ENCODE peak calls at places on chromosomes 1 and 21, in eight cellular contexts. One of them, this sample, is unnamed. For H3K4me1, the result is how much of the 10 kb centered on the place peaks cover.

GRCh38 chr1:77085109-77085508 is 134.1 kb downstream of the PIGK start:
- DNase-seq in adrenal gland: no peak
- DNase-seq in heart left ventricle: no peak
- DNase-seq in CD8-positive, alpha-beta T cell: no peak
- DNase-seq in Peyer's patch: no peak
- DNase-seq in endodermal cell: no peak
- DNase-seq in left ventricle myocardium inferior: no peak
- DNase-seq in effector memory CD4-positive, alpha-beta T cell: no peak
- DNase-seq in this sample: peak

GRCh38 chr21:45555557-45556301 is 13.5 kb upstream of the SLC19A1 start:
- DNase-seq in left ventricle myocardium inferior: peak
- DNase-seq in adrenal gland: peak
- DNase-seq in effector memory CD4-positive, alpha-beta T cell: peak
- DNase-seq in endodermal cell: peak
- DNase-seq in heart left ventricle: no peak
- DNase-seq in Peyer's patch: peak
- DNase-seq in CD8-positive, alpha-beta T cell: peak
- DNase-seq in this sample: peak

GRCh38 chr21:44907966-44908364 is 12.7 kb downstream of the ITGB2 start:
- DNase-seq in adrenal gland: peak
- DNase-seq in heart left ventricle: no peak
- DNase-seq in effector memory CD4-positive, alpha-beta T cell: no peak
- DNase-seq in CD8-positive, alpha-beta T cell: no peak
- DNase-seq in Peyer's patch: no peak
- DNase-seq in endodermal cell: no peak
- DNase-seq in left ventricle myocardium inferior: no peak
- DNase-seq in this sample: no peak

GRCh38 chr1:92486251-92487077 is at the start of gene GFI1:
- DNase-seq in endodermal cell: peak
- DNase-seq in Peyer's patch: peak
- DNase-seq in CD8-positive, alpha-beta T cell: peak
- DNase-seq in left ventricle myocardium inferior: peak
- DNase-seq in effector memory CD4-positive, alpha-beta T cell: peak
- DNase-seq in adrenal gland: no peak
- DNase-seq in heart left ventricle: peak
- DNase-seq in this sample: no peak

GRCh38 chr1:182304218-182305016 is 87.2 kb downstream of the GLUL start:
- DNase-seq in CD8-positive, alpha-beta T cell: no peak
- DNase-seq in endodermal cell: no peak
- DNase-seq in heart left ventricle: no peak
- DNase-seq in adrenal gland: no peak
- DNase-seq in effector memory CD4-positive, alpha-beta T cell: no peak
- DNase-seq in left ventricle myocardium inferior: no peak
- DNase-seq in Peyer's patch: no peak
- DNase-seq in this sample: no peak

GRCh38 chr1:101006553-101006952 is 19.0 kb downstream of the DPH5 start:
- DNase-seq in adrenal gland: no peak
- DNase-seq in endodermal cell: no peak
- DNase-seq in heart left ventricle: no peak
- DNase-seq in CD8-positive, alpha-beta T cell: no peak
- DNase-seq in left ventricle myocardium inferior: no peak
- DNase-seq in effector memory CD4-positive, alpha-beta T cell: no peak
- DNase-seq in Peyer's patch: no peak
- DNase-seq in this sample: no peak

GRCh38 chr1:156848461-156849150 is 10.3 kb downstream of the INSRR start:
- DNase-seq in effector memory CD4-positive, alpha-beta T cell: peak
- DNase-seq in CD8-positive, alpha-beta T cell: peak
- DNase-seq in endodermal cell: peak
- DNase-seq in adrenal gland: no peak
- DNase-seq in heart left ventricle: no peak
- DNase-seq in left ventricle myocardium inferior: no peak
- DNase-seq in Peyer's patch: peak
- DNase-seq in this sample: no peak

GRCh38 chr21:16124397-16125130 is 394.8 kb downstream of the USP25 start:
- DNase-seq in Peyer's patch: no peak
- DNase-seq in left ventricle myocardium inferior: no peak
- DNase-seq in heart left ventricle: no peak
- DNase-seq in endodermal cell: no peak
- DNase-seq in effector memory CD4-positive, alpha-beta T cell: no peak
- DNase-seq in adrenal gland: peak
- DNase-seq in CD8-positive, alpha-beta T cell: no peak
- DNase-seq in this sample: no peak

GRCh38 chr1:1759456-1760344 is 18.6 kb downstream of the NADK start:
- DNase-seq in effector memory CD4-positive, alpha-beta T cell: no peak
- DNase-seq in endodermal cell: no peak
- DNase-seq in left ventricle myocardium inferior: no peak
- DNase-seq in adrenal gland: peak
- DNase-seq in CD8-positive, alpha-beta T cell: no peak
- DNase-seq in heart left ventricle: no peak
- DNase-seq in Peyer's patch: no peak
- DNase-seq in this sample: no peak

GRCh38 chr21:42424848-42425602 is 21.3 kb downstream of the UBASH3A start:
- DNase-seq in effector memory CD4-positive, alpha-beta T cell: peak
- DNase-seq in CD8-positive, alpha-beta T cell: peak
- DNase-seq in endodermal cell: no peak
- DNase-seq in Peyer's patch: peak
- DNase-seq in heart left ventricle: no peak
- DNase-seq in adrenal gland: no peak
- DNase-seq in left ventricle myocardium inferior: no peak
- DNase-seq in this sample: no peak

GRCh38 chr1:46535063-46535462 is 16.4 kb downstream of the KNCN start:
- DNase-seq in left ventricle myocardium inferior: no peak
- DNase-seq in effector memory CD4-positive, alpha-beta T cell: no peak
- DNase-seq in Peyer's patch: peak
- DNase-seq in heart left ventricle: no peak
- DNase-seq in CD8-positive, alpha-beta T cell: no peak
- DNase-seq in adrenal gland: peak
- DNase-seq in endodermal cell: peak
- DNase-seq in this sample: peak

GRCh38 chr1:154329152-154329521 is 3.8 kb downstream of the ATP8B2 start:
- DNase-seq in left ventricle myocardium inferior: no peak
- DNase-seq in CD8-positive, alpha-beta T cell: no peak
- DNase-seq in heart left ventricle: no peak
- DNase-seq in Peyer's patch: no peak
- DNase-seq in adrenal gland: no peak
- DNase-seq in effector memory CD4-positive, alpha-beta T cell: no peak
- DNase-seq in endodermal cell: peak
- DNase-seq in this sample: no peak

GRCh38 chr1:9844106-9844505 is 20.3 kb upstream of the CLSTN1 start:
- DNase-seq in adrenal gland: no peak
- DNase-seq in CD8-positive, alpha-beta T cell: no peak
- DNase-seq in effector memory CD4-positive, alpha-beta T cell: no peak
- DNase-seq in heart left ventricle: no peak
- DNase-seq in endodermal cell: peak
- DNase-seq in Peyer's patch: no peak
- DNase-seq in left ventricle myocardium inferior: no peak
- DNase-seq in this sample: no peak

GRCh38 chr1:47189844-47190562 is at the start of gene PDZK1IP1:
- DNase-seq in effector memory CD4-positive, alpha-beta T cell: no peak
- DNase-seq in endodermal cell: peak
- DNase-seq in adrenal gland: peak
- DNase-seq in CD8-positive, alpha-beta T cell: no peak
- DNase-seq in Peyer's patch: peak
- DNase-seq in heart left ventricle: peak
- DNase-seq in left ventricle myocardium inferior: peak
- DNase-seq in this sample: peak

GRCh38 chr1:9321480-9321849 is 28.8 kb downstream of the SPSB1 start:
- DNase-seq in Peyer's patch: no peak
- DNase-seq in effector memory CD4-positive, alpha-beta T cell: no peak
- DNase-seq in left ventricle myocardium inferior: no peak
- DNase-seq in adrenal gland: peak
- DNase-seq in heart left ventricle: no peak
- DNase-seq in CD8-positive, alpha-beta T cell: no peak
- DNase-seq in endodermal cell: no peak
- DNase-seq in this sample: no peak

GRCh38 chr21:45979141-45979631 is 2.4 kb upstream of the COL6A1 start:
- DNase-seq in Peyer's patch: peak
- DNase-seq in heart left ventricle: peak
- DNase-seq in left ventricle myocardium inferior: peak
- DNase-seq in CD8-positive, alpha-beta T cell: no peak
- DNase-seq in effector memory CD4-positive, alpha-beta T cell: no peak
- DNase-seq in endodermal cell: peak
- DNase-seq in adrenal gland: no peak
- DNase-seq in this sample: no peak

GRCh38 chr1:16220101-16220500 is 7.6 kb upstream of the ARHGEF19 start:
- DNase-seq in CD8-positive, alpha-beta T cell: no peak
- DNase-seq in effector memory CD4-positive, alpha-beta T cell: no peak
- DNase-seq in left ventricle myocardium inferior: no peak
- DNase-seq in adrenal gland: no peak
- DNase-seq in Peyer's patch: no peak
- DNase-seq in heart left ventricle: no peak
- DNase-seq in endodermal cell: no peak
- DNase-seq in this sample: no peak

GRCh38 chr1:25864434-25864833 is 5.2 kb upstream of the AUNIP start:
- DNase-seq in CD8-positive, alpha-beta T cell: no peak
- DNase-seq in Peyer's patch: no peak
- DNase-seq in endodermal cell: no peak
- DNase-seq in effector memory CD4-positive, alpha-beta T cell: no peak
- DNase-seq in heart left ventricle: no peak
- DNase-seq in adrenal gland: no peak
- DNase-seq in left ventricle myocardium inferior: no peak
- DNase-seq in this sample: no peak

GRCh38 chr21:45577806-45578801 is 35.9 kb upstream of the SLC19A1 start:
- DNase-seq in heart left ventricle: no peak
- DNase-seq in endodermal cell: peak
- DNase-seq in effector memory CD4-positive, alpha-beta T cell: no peak
- DNase-seq in left ventricle myocardium inferior: peak
- DNase-seq in CD8-positive, alpha-beta T cell: no peak
- DNase-seq in adrenal gland: peak
- DNase-seq in Peyer's patch: peak
- DNase-seq in this sample: no peak

GRCh38 chr1:66332524-66332853 is 201.5 kb upstream of the SGIP1 start:
- DNase-seq in left ventricle myocardium inferior: no peak
- DNase-seq in adrenal gland: no peak
- DNase-seq in effector memory CD4-positive, alpha-beta T cell: no peak
- DNase-seq in heart left ventricle: no peak
- DNase-seq in Peyer's patch: no peak
- DNase-seq in endodermal cell: no peak
- DNase-seq in CD8-positive, alpha-beta T cell: no peak
- DNase-seq in this sample: no peak

GRCh38 chr1:66334311-66334710 is 199.6 kb upstream of the SGIP1 start:
- DNase-seq in Peyer's patch: no peak
- DNase-seq in adrenal gland: no peak
- DNase-seq in effector memory CD4-positive, alpha-beta T cell: no peak
- DNase-seq in endodermal cell: no peak
- DNase-seq in left ventricle myocardium inferior: no peak
- DNase-seq in heart left ventricle: no peak
- DNase-seq in CD8-positive, alpha-beta T cell: no peak
- DNase-seq in this sample: no peak

GRCh38 chr1:66331641-66332523 is 202.1 kb upstream of the SGIP1 start:
- DNase-seq in Peyer's patch: peak
- DNase-seq in left ventricle myocardium inferior: peak
- DNase-seq in endodermal cell: peak
- DNase-seq in adrenal gland: peak
- DNase-seq in effector memory CD4-positive, alpha-beta T cell: peak
- DNase-seq in heart left ventricle: peak
- DNase-seq in CD8-positive, alpha-beta T cell: peak
- DNase-seq in this sample: peak

GRCh38 chr1:66335125-66335524 is 198.8 kb upstream of the SGIP1 start:
- DNase-seq in left ventricle myocardium inferior: no peak
- DNase-seq in effector memory CD4-positive, alpha-beta T cell: no peak
- DNase-seq in CD8-positive, alpha-beta T cell: no peak
- DNase-seq in adrenal gland: no peak
- DNase-seq in Peyer's patch: no peak
- DNase-seq in endodermal cell: no peak
- DNase-seq in heart left ventricle: no peak
- DNase-seq in this sample: no peak

GRCh38 chr1:66333463-66334232 is 200.3 kb upstream of the SGIP1 start:
- DNase-seq in CD8-positive, alpha-beta T cell: no peak
- DNase-seq in endodermal cell: peak
- DNase-seq in effector memory CD4-positive, alpha-beta T cell: no peak
- DNase-seq in Peyer's patch: no peak
- DNase-seq in adrenal gland: peak
- DNase-seq in left ventricle myocardium inferior: peak
- DNase-seq in heart left ventricle: peak
- DNase-seq in this sample: no peak
- H3K4me1 ChIP-seq in CD8-positive, alpha-beta T cell: half or more
- H3K4me1 ChIP-seq in endodermal cell: under half
- H3K4me1 ChIP-seq in effector memory CD4-positive, alpha-beta T cell: under half
- H3K4me1 ChIP-seq in Peyer's patch: under half
- H3K4me1 ChIP-seq in adrenal gland: under half
- H3K4me1 ChIP-seq in left ventricle myocardium inferior: half or more
- H3K4me1 ChIP-seq in heart left ventricle: under half
- H3K4me1 ChIP-seq in this sample: under half

GRCh38 chr1:40050863-40051262 is 10.3 kb downstream of the CAP1 start:
- DNase-seq in effector memory CD4-positive, alpha-beta T cell: no peak
- DNase-seq in heart left ventricle: no peak
- DNase-seq in adrenal gland: no peak
- DNase-seq in left ventricle myocardium inferior: no peak
- DNase-seq in Peyer's patch: no peak
- DNase-seq in CD8-positive, alpha-beta T cell: no peak
- DNase-seq in endodermal cell: no peak
- DNase-seq in this sample: no peak
- H3K4me3 ChIP-seq in effector memory CD4-positive, alpha-beta T cell: no peak
- H3K4me3 ChIP-seq in heart left ventricle: no peak
- H3K4me3 ChIP-seq in adrenal gland: no peak
- H3K4me3 ChIP-seq in left ventricle myocardium inferior: no peak
- H3K4me3 ChIP-seq in Peyer's patch: no peak
- H3K4me3 ChIP-seq in CD8-positive, alpha-beta T cell: no peak
- H3K4me3 ChIP-seq in endodermal cell: no peak
- H3K4me3 ChIP-seq in this sample: no peak

DNA sequence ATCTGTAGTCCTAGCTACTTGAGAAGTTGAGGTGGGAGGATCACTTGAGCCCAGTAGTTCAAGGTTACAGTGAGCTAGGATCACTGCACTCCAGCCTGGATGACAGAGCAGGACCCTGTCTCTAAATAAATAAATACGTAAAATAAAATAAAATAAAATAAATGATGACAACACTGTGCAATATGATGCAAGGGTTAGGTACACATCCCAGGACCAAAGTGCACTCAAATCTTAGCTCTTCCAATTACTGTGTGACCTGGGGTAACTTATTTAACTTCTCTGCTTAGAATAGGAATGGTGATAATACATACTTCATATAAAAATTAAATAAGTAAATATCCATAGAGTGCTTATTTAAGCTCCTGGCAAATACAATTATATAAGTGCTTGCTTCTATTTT is 53.5 kb downstream of the LPAR3 start:
- DNase-seq in endodermal cell: no peak
- DNase-seq in effector memory CD4-positive, alpha-beta T cell: no peak
- DNase-seq in Peyer's patch: no peak
- DNase-seq in CD8-positive, alpha-beta T cell: no peak
- DNase-seq in adrenal gland: no peak
- DNase-seq in heart left ventricle: no peak
- DNase-seq in left ventricle myocardium inferior: no peak
- DNase-seq in this sample: no peak
- H3K4me1 ChIP-seq in endodermal cell: under half
- H3K4me1 ChIP-seq in effector memory CD4-positive, alpha-beta T cell: under half
- H3K4me1 ChIP-seq in Peyer's patch: under half
- H3K4me1 ChIP-seq in CD8-positive, alpha-beta T cell: under half
- H3K4me1 ChIP-seq in adrenal gland: under half
- H3K4me1 ChIP-seq in heart left ventricle: under half
- H3K4me1 ChIP-seq in left ventricle myocardium inferior: under half
- H3K4me1 ChIP-seq in this sample: under half

DNA sequence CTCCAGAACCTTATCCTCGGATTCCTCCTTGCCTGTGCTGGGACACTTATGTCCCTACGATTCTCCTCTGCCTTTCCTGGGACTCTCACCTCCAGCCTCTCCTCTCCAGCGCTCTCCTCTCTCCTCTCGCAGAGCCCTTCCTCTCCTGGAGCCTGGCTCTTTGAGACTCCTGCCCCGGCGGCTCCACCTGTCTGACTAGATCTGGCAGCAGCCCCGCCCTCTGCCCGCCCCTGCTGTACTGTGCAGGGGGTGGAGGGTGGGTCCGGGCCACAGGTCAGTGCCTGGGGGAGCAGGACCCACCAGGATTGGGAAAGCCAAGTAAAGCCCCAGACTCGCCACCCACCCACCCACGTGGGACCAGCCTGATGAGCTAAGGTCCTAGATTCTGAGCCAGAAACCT is 1.6 kb downstream of the ELOVL1 start:
- DNase-seq in Peyer's patch: peak
- DNase-seq in CD8-positive, alpha-beta T cell: peak
- DNase-seq in heart left ventricle: no peak
- DNase-seq in effector memory CD4-positive, alpha-beta T cell: no peak
- DNase-seq in adrenal gland: no peak
- DNase-seq in left ventricle myocardium inferior: peak
- DNase-seq in endodermal cell: peak
- DNase-seq in this sample: no peak
- H3K4me3 ChIP-seq in Peyer's patch: no peak
- H3K4me3 ChIP-seq in CD8-positive, alpha-beta T cell: no peak
- H3K4me3 ChIP-seq in heart left ventricle: peak
- H3K4me3 ChIP-seq in effector memory CD4-positive, alpha-beta T cell: no peak
- H3K4me3 ChIP-seq in adrenal gland: no peak
- H3K4me3 ChIP-seq in left ventricle myocardium inferior: peak
- H3K4me3 ChIP-seq in endodermal cell: peak
- H3K4me3 ChIP-seq in this sample: no peak